ENCODE peak calls at places on chromosomes 13 and 19, in eight cellular contexts. I is stimulated activated CD4-positive, alpha-beta T cell treated with anti-CD3 and anti-CD28 coated beads, Interleukin-1b, Interleukin-23, amount 100 ng/mL, for 24 hours; M is right atrium auricular region; H is posterior cingulate gyrus; G is tibial artery; F is HS-5; E is breast epithelium; Z is astrocyte. N is an unnamed sample.

GRCh38 chr19:47093254-47093653 is 20.3 kb downstream of the ZC3H4 start:
- DNase-seq in I (no peak), M (no peak), H (no peak), G (no peak), F (no peak), E (no peak), Z (no peak), N (no peak)

GRCh38 chr19:2084993-2085720 is 11.0 kb downstream of the MOB3A start:
- DNase-seq in I (peak; percentile 83), M (peak; percentile 76), H (no peak), G (peak; percentile 65), F (no peak), E (no peak), Z (peak; percentile 27), N (peak; percentile 96)

GRCh38 chr13:110293649-110294048 is 13.3 kb downstream of the COL4A1 start:
- DNase-seq in I (no peak), M (peak; percentile 50), H (no peak), G (no peak), F (no peak), E (no peak), Z (no peak), N (no peak)

GRCh38 chr13:113147206-113147605 is 11.2 kb upstream of the PROZ start:
- DNase-seq in I (no peak), M (peak; percentile 16), H (no peak), G (no peak), F (no peak), E (no peak), Z (no peak), N (no peak)

GRCh38 chr19:43667524-43668405 is 2.2 kb downstream of the PLAUR start:
- DNase-seq in I (no peak), M (no peak), H (peak; percentile 77), G (peak; percentile 38), F (no peak), E (no peak), Z (no peak), N (no peak)

GRCh38 chr13:99124695-99125334 is 75.8 kb upstream of the UBAC2 start:
- DNase-seq in I (no peak), M (no peak), H (no peak), G (no peak), F (peak; percentile 49), E (no peak), Z (peak; percentile 70), N (peak; percentile 91)

GRCh38 chr19:55603581-55604292 is 1.7 kb upstream of the ZNF865 start:
- DNase-seq in I (no peak), M (no peak), H (peak; percentile 25), G (no peak), F (no peak), E (no peak), Z (no peak), N (no peak)

GRCh38 chr13:113027095-113027494 is 58.1 kb downstream of the MCF2L start:
- DNase-seq in I (no peak), M (no peak), H (peak; percentile 80), G (no peak), F (no peak), E (no peak), Z (no peak), N (no peak)

GRCh38 chr13:36986462-36987240 is 12.5 kb downstream of the ALG5 start:
- DNase-seq in I (no peak), M (no peak), H (no peak), G (no peak), F (no peak), E (no peak), Z (no peak), N (no peak)

GRCh38 chr19:3161453-3161852 is 17.1 kb upstream of the S1PR4 start:
- DNase-seq in I (no peak), M (no peak), H (no peak), G (no peak), F (no peak), E (no peak), Z (no peak), N (no peak)

GRCh38 chr13:72556945-72557344 is 170.5 kb downstream of the MZT1 start:
- DNase-seq in I (no peak), M (no peak), H (no peak), G (no peak), F (no peak), E (no peak), Z (no peak), N (no peak)

GRCh38 chr13:97015661-97016350 is 21.5 kb upstream of the OXGR1 start:
- DNase-seq in I (no peak), M (no peak), H (no peak), G (no peak), F (no peak), E (no peak), Z (peak; percentile 45), N (no peak)

GRCh38 chr19:45517238-45517637 is 10.0 kb downstream of the VASP start:
- DNase-seq in I (no peak), M (no peak), H (no peak), G (no peak), F (no peak), E (no peak), Z (no peak), N (no peak)

GRCh38 chr19:574658-575526 is 2.5 kb downstream of the BSG start:
- DNase-seq in I (no peak), M (no peak), H (peak; percentile 93), G (no peak), F (no peak), E (no peak), Z (peak; percentile 58), N (peak; percentile 11)

GRCh38 chr13:102460806-102461205 is 59.0 kb upstream of the FGF14 start:
- DNase-seq in I (no peak), M (no peak), H (no peak), G (no peak), F (no peak), E (no peak), Z (no peak), N (no peak)

GRCh38 chr19:31483226-31483857 is 134.1 kb upstream of the TSHZ3 start:
- DNase-seq in I (no peak), M (no peak), H (no peak), G (no peak), F (no peak), E (no peak), Z (no peak), N (no peak)

GRCh38 chr19:28171983-28172382 is 1041.0 kb downstream of the UQCRFS1 start:
- DNase-seq in I (no peak), M (no peak), H (no peak), G (no peak), F (no peak), E (no peak), Z (no peak), N (no peak)

GRCh38 chr19:3360494-3361383 is 5.6 kb upstream of the NFIC start:
- DNase-seq in I (peak; percentile 60), M (peak; percentile 83), H (peak; percentile 96), G (peak; percentile 78), F (no peak), E (no peak), Z (no peak), N (peak; percentile 47)

GRCh38 chr13:21435710-21436151 is 23.4 kb downstream of the ZDHHC20 start:
- DNase-seq in I (no peak), M (peak; percentile 76), H (no peak), G (peak; percentile 69), F (no peak), E (no peak), Z (peak; percentile 92), N (no peak)

GRCh38 chr19:58372311-58373133 is 8.3 kb downstream of the ZNF837 start:
- DNase-seq in I (no peak), M (no peak), H (no peak), G (no peak), F (no peak), E (no peak), Z (no peak), N (peak; percentile 35)

GRCh38 chr13:92379371-92379770 is 847.2 kb upstream of the GPC6 start:
- DNase-seq in I (no peak), M (no peak), H (no peak), G (no peak), F (no peak), E (no peak), Z (no peak), N (peak; percentile 89)

GRCh38 chr19:2391118-2391725 is 31.2 kb downstream of the TMPRSS9 start:
- DNase-seq in I (peak; percentile 9), M (no peak), H (no peak), G (no peak), F (no peak), E (no peak), Z (peak; percentile 52), N (peak; percentile 69)

GRCh38 chr13:51105046-51105445 is 6.0 kb downstream of the C13orf42 start:
- DNase-seq in I (no peak), M (no peak), H (no peak), G (no peak), F (no peak), E (no peak), Z (no peak), N (no peak)

GRCh38 chr13:111288276-111288675 is 32.2 kb upstream of the TEX29 start:
- DNase-seq in I (no peak), M (no peak), H (peak; percentile 47), G (no peak), F (no peak), E (no peak), Z (no peak), N (no peak)

GRCh38 chr19:42206871-42207755 is 10.4 kb downstream of the DEDD2 start:
- DNase-seq in I (no peak), M (no peak), H (peak; percentile 84), G (no peak), F (no peak), E (no peak), Z (peak; percentile 56), N (no peak)

GRCh38 chr19:4935449-4935848 is 26.1 kb downstream of the UHRF1 start:
- DNase-seq in I (no peak), M (no peak), H (no peak), G (no peak), F (no peak), E (no peak), Z (no peak), N (no peak)

GRCh38 chr19:38841787-38842438 is 7.9 kb downstream of the HNRNPL start:
- DNase-seq in I (no peak), M (no peak), H (peak; percentile 68), G (no peak), F (no peak), E (no peak), Z (no peak), N (no peak)

GRCh38 chr13:50386527-50387123 is 371.4 kb downstream of the KCNRG start:
- DNase-seq in I (no peak), M (no peak), H (no peak), G (no peak), F (no peak), E (no peak), Z (peak; percentile 61), N (no peak)

GRCh38 chr13:99990045-99990977 is 8.7 kb downstream of the ZIC2 start:
- DNase-seq in I (no peak), M (peak; percentile 11), H (peak; percentile 81), G (no peak), F (no peak), E (no peak), Z (no peak), N (no peak)

GRCh38 chr13:104831823-104832222 is 1703.6 kb downstream of the EFNB2 start:
- DNase-seq in I (no peak), M (no peak), H (no peak), G (no peak), F (no peak), E (no peak), Z (no peak), N (no peak)

GRCh38 chr13:54593504-54593903 is 1564.9 kb downstream of the OLFM4 start:
- DNase-seq in I (no peak), M (no peak), H (peak; percentile 27), G (no peak), F (no peak), E (no peak), Z (no peak), N (no peak)

GRCh38 chr19:45528149-45528743 is 21.0 kb downstream of the VASP start:
- DNase-seq in I (no peak), M (no peak), H (peak; percentile 86), G (no peak), F (no peak), E (no peak), Z (peak; percentile 69), N (no peak)

GRCh38 chr13:79869326-79869725 is 388.4 kb downstream of the NDFIP2 start:
- DNase-seq in I (no peak), M (no peak), H (no peak), G (no peak), F (no peak), E (no peak), Z (peak; percentile 21), N (no peak)

GRCh38 chr13:113526466-113527220 is 36.1 kb upstream of the DCUN1D2 start:
- DNase-seq in I (no peak), M (no peak), H (no peak), G (no peak), F (no peak), E (peak; percentile 9), Z (no peak), N (no peak)